ENCODE peak calls at places on chromosomes 11 and 22, in nine cellular contexts. F is kidney, R is mammary epithelial cell, D is IMR-90, M is right atrium auricular region, U is A549, S is foreskin fibroblast, V is tibial nerve, G is thoracic aorta. C is an unnamed sample.

GRCh38 chr11:34975482-34975881 is 59.1 kb downstream of the PDHX start:
- DNase-seq in F (no peak), R (no peak), D (no peak), M (no peak), U (no peak), S (no peak), V (no peak), G (no peak), C (no peak)

GRCh38 chr22:47188337-47189055 is 426.0 kb downstream of the TBC1D22A start:
- DNase-seq in F (peak), R (no peak), D (no peak), M (no peak), U (no peak), S (no peak), V (peak), G (no peak), C (peak)

GRCh38 chr11:65160643-65161042 is 9.4 kb upstream of the SPDYC start:
- DNase-seq in F (no peak), R (no peak), D (no peak), M (no peak), U (no peak), S (no peak), V (no peak), G (no peak), C (no peak)

GRCh38 chr22:17931400-17931825 is 92.9 kb downstream of the MICAL3 start:
- DNase-seq in F (no peak), R (no peak), D (no peak), M (no peak), U (no peak), S (no peak), V (no peak), G (no peak), C (no peak)

GRCh38 chr11:58003036-58003435 is 20.6 kb upstream of the OR9Q1 start:
- DNase-seq in F (no peak), R (no peak), D (no peak), M (no peak), U (no peak), S (no peak), V (no peak), G (no peak), C (no peak)

GRCh38 chr22:49077036-49077393 is 750.7 kb downstream of the BRD1 start:
- DNase-seq in F (peak), R (no peak), D (no peak), M (no peak), U (no peak), S (no peak), V (no peak), G (no peak), C (no peak)

GRCh38 chr11:67492801-67493547 is 10.1 kb downstream of the AIP start:
- DNase-seq in F (peak), R (no peak), D (no peak), M (no peak), U (no peak), S (no peak), V (no peak), G (no peak), C (no peak)

GRCh38 chr11:8871283-8871775 is 39.7 kb upstream of the AKIP1 start:
- DNase-seq in F (peak), R (peak), D (peak), M (peak), U (peak), S (peak), V (peak), G (no peak), C (peak)

GRCh38 chr11:119436093-119436492 is 13.1 kb upstream of the THY1 start:
- DNase-seq in F (no peak), R (no peak), D (no peak), M (no peak), U (no peak), S (no peak), V (no peak), G (no peak), C (no peak)

GRCh38 chr11:64969209-64969608 is 2.7 kb downstream of the MAJIN start:
- DNase-seq in F (no peak), R (peak), D (peak), M (no peak), U (no peak), S (peak), V (no peak), G (no peak), C (no peak)

GRCh38 chr22:32020117-32020516 is 22.9 kb upstream of the SLC5A1 start:
- DNase-seq in F (no peak), R (peak), D (peak), M (no peak), U (no peak), S (peak), V (no peak), G (no peak), C (no peak)

GRCh38 chr11:83813296-83813695 is 527.1 kb upstream of the CCDC90B start:
- DNase-seq in F (no peak), R (no peak), D (peak), M (no peak), U (no peak), S (no peak), V (no peak), G (no peak), C (no peak)

GRCh38 chr22:26798433-26799065 is 141.2 kb downstream of the MIAT start:
- DNase-seq in F (no peak), R (no peak), D (no peak), M (no peak), U (no peak), S (no peak), V (no peak), G (no peak), C (no peak)

GRCh38 chr11:126704144-126704543 is 296.4 kb downstream of the KIRREL3 start:
- DNase-seq in F (no peak), R (no peak), D (no peak), M (no peak), U (no peak), S (no peak), V (no peak), G (no peak), C (no peak)

GRCh38 chr22:50699001-50699753 is 26.6 kb downstream of the SHANK3 start:
- DNase-seq in F (peak), R (no peak), D (no peak), M (no peak), U (no peak), S (no peak), V (no peak), G (no peak), C (peak)

GRCh38 chr22:24338701-24339451 is 68.2 kb downstream of the SPECC1L start:
- DNase-seq in F (no peak), R (peak), D (peak), M (no peak), U (no peak), S (peak), V (no peak), G (no peak), C (no peak)

GRCh38 chr22:23012081-23012622 is 58.2 kb upstream of the GNAZ start:
- DNase-seq in F (no peak), R (no peak), D (no peak), M (no peak), U (no peak), S (no peak), V (no peak), G (no peak), C (no peak)

GRCh38 chr11:11995601-11996000 is 12.8 kb downstream of the DKK3 start:
- DNase-seq in F (no peak), R (no peak), D (no peak), M (no peak), U (no peak), S (no peak), V (no peak), G (no peak), C (no peak)

GRCh38 chr11:63888170-63889086 is 28.5 kb downstream of the RCOR2 start:
- DNase-seq in F (peak), R (peak), D (peak), M (peak), U (no peak), S (peak), V (no peak), G (peak), C (peak)

GRCh38 chr11:26704249-26704648 is 17.6 kb downstream of the SLC5A12 start:
- DNase-seq in F (no peak), R (peak), D (no peak), M (no peak), U (no peak), S (no peak), V (no peak), G (no peak), C (no peak)

GRCh38 chr11:97883086-97883485 is 1137.7 kb upstream of the CNTN5 start:
- DNase-seq in F (no peak), R (no peak), D (no peak), M (no peak), U (no peak), S (no peak), V (no peak), G (no peak), C (no peak)

GRCh38 chr11:44983786-44984185 is 33.1 kb upstream of the TP53I11 start:
- DNase-seq in F (peak), R (no peak), D (no peak), M (no peak), U (no peak), S (no peak), V (no peak), G (no peak), C (no peak)

GRCh38 chr22:17846326-17846992 is 72.2 kb upstream of the BID start:
- DNase-seq in F (no peak), R (no peak), D (no peak), M (no peak), U (no peak), S (no peak), V (no peak), G (no peak), C (no peak)

GRCh38 chr22:43288378-43288777 is 54.8 kb downstream of the SCUBE1 start:
- DNase-seq in F (no peak), R (no peak), D (no peak), M (no peak), U (no peak), S (no peak), V (no peak), G (no peak), C (no peak)

GRCh38 chr11:3134651-3135490 is 30.2 kb downstream of the OSBPL5 start:
- DNase-seq in F (peak), R (no peak), D (no peak), M (no peak), U (no peak), S (no peak), V (no peak), G (no peak), C (peak)

GRCh38 chr11:111189466-111189865 is 56.1 kb upstream of the POU2AF2 start:
- DNase-seq in F (no peak), R (no peak), D (peak), M (no peak), U (no peak), S (no peak), V (no peak), G (no peak), C (no peak)

GRCh38 chr22:18110194-18110943 is at the start of gene TUBA8:
- DNase-seq in F (peak), R (peak), D (peak), M (no peak), U (no peak), S (peak), V (no peak), G (peak), C (no peak)

GRCh38 chr11:9858218-9858617 is 194.3 kb downstream of the SWAP70 start:
- DNase-seq in F (no peak), R (no peak), D (no peak), M (no peak), U (no peak), S (no peak), V (no peak), G (no peak), C (no peak)

GRCh38 chr11:121544956-121545355 is 92.2 kb upstream of the SORL1-AS1 start:
- DNase-seq in F (no peak), R (no peak), D (no peak), M (no peak), U (no peak), S (no peak), V (no peak), G (no peak), C (no peak)

GRCh38 chr11:105579111-105579510 is 30.8 kb upstream of the GRIA4 start:
- DNase-seq in F (no peak), R (no peak), D (no peak), M (no peak), U (no peak), S (no peak), V (no peak), G (no peak), C (no peak)
- TF ChIP-seq CTCF in F (no peak), R (no peak), D (no peak), M (no peak), U (no peak), S (no peak), V (no peak), G (no peak), C (no peak)

DNA sequence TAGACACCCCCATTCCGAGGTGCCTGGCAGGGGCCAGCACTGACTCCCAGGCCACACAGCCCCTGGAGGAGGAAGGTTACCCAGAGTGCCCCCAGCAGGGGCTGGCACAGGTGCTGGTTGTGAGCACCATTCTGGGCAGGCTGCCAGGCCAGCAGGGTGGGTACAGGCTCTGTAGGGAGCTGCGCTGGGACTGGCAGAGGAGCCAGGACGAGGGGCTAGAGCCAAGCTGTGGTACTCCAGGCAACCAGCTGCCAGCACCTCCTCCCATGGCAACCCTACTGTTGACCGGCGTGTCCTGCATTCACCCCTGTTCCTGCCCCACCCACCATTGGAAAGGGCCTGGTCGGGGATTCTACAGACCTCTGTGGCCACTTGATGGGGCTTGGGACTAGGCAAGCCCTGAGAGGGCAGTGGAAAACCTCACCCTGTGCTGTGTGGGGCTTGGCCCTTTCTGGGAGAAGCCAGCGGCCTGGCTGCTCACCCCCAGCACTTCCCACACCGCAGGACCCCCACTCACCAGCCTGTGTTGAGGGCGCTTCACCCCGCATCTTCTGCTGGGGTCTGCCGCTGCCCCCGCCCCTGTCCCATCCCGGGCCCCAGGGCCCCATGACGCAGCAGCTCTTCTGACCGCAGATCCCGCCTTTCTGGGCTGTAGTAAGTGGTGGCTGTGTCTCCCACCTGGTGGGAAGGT is 1.9 kb downstream of the CLDN5 start:
- DNase-seq in F (no peak), R (no peak), D (no peak), M (no peak), U (no peak), S (no peak), V (no peak), G (no peak), C (no peak)
- H3K4me3 ChIP-seq in F (peak), R (no peak), D (no peak), M (peak), U (no peak), S (no peak), V (peak), G (peak), C (peak)

DNA sequence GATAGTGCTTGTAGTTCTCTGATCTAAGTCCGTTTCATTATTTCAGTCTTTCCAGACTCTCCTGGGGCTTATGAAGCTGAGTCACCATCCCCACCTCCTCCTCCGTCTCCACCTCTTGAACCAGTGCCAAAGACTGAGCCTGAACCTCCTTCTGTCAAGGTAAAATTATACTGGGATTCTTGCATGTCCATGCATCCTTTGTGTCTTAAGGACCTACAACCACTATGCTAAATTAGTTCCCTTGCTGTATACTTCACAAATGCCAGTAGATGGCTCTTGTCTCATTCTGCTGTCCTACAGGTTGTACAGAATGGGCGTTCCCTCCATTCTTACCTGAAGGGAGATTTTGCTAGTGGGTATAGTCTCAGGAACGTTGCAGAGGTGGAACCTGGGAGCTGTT is 42.2 kb downstream of the POLD3 start:
- DNase-seq in F (no peak), R (peak), D (peak), M (no peak), U (peak), S (no peak), V (no peak), G (no peak), C (no peak)
- TF ChIP-seq CTCF in F (peak), R (peak), D (peak), M (peak), U (peak), S (peak), V (no peak), G (peak), C (no peak)

GRCh38 chr11:61586792-61587430 is 6.0 kb upstream of the SYT7 start:
- DNase-seq in F (no peak), R (no peak), D (no peak), M (no peak), U (no peak), S (no peak), V (no peak), G (no peak), C (no peak)
- H3K4me3 ChIP-seq in F (peak), R (no peak), D (no peak), M (no peak), U (no peak), S (peak), V (peak), G (peak), C (peak)

C was measured in lower lobe of right lung.